ENCODE peak calls at places on chromosomes 1 and 21, in five cellular contexts. J, Q, N, P and X are unnamed samples.
A peak's percentile ranks its signal among the peaks of the same experiment; 100 is the strongest.

GRCh38 chr1:30064547-30064946 is 658.8 kb downstream of the MATN1 start:
- DNase-seq in J (no peak), Q (no peak), N (no peak), P (no peak), X (no peak)

GRCh38 chr1:17671741-17672140 is 83.4 kb upstream of the ACTL8 start:
- DNase-seq in J (peak; percentile 20), Q (no peak), N (no peak), P (no peak), X (no peak)

GRCh38 chr1:14952626-14953314 is 200.8 kb upstream of the TMEM51 start:
- DNase-seq in J (no peak), Q (no peak), N (no peak), P (no peak), X (no peak)

GRCh38 chr1:211515090-211516023 is 23.4 kb upstream of the RD3 start:
- DNase-seq in J (peak; percentile 79), Q (peak; percentile 86), N (peak; percentile 92), P (peak; percentile 85), X (peak; percentile 85)

GRCh38 chr1:29584816-29585600 is 348.7 kb downstream of the PTPRU start:
- DNase-seq in J (no peak), Q (no peak), N (no peak), P (no peak), X (no peak)

GRCh38 chr1:53576381-53576801 is 117.2 kb downstream of the DMRTB1 start:
- DNase-seq in J (no peak), Q (peak; percentile 15), N (no peak), P (no peak), X (no peak)

GRCh38 chr1:40141878-40142535 is 19.2 kb upstream of the RLF start:
- DNase-seq in J (no peak), Q (no peak), N (no peak), P (no peak), X (no peak)

GRCh38 chr21:42058631-42059111 is 12.4 kb upstream of the UMODL1 start:
- DNase-seq in J (no peak), Q (no peak), N (no peak), P (no peak), X (no peak)

GRCh38 chr1:198681831-198682756 is 43.3 kb downstream of the PTPRC start:
- DNase-seq in J (no peak), Q (peak; percentile 83), N (peak; percentile 63), P (peak; percentile 87), X (no peak)

GRCh38 chr1:214718724-214719123 is 115.7 kb downstream of the CENPF start:
- DNase-seq in J (no peak), Q (no peak), N (no peak), P (no peak), X (no peak)

GRCh38 chr1:71621785-71622184 is 541.0 kb upstream of the ZRANB2 start:
- DNase-seq in J (no peak), Q (no peak), N (no peak), P (no peak), X (no peak)

GRCh38 chr1:245154429-245155185 is at the start of gene KIF26B:
- DNase-seq in J (peak; percentile 89), Q (no peak), N (peak; percentile 56), P (peak; percentile 13), X (no peak)

GRCh38 chr1:221778535-221779142 is 36.8 kb upstream of the DUSP10 start:
- DNase-seq in J (no peak), Q (peak; percentile 55), N (no peak), P (peak; percentile 26), X (no peak)

GRCh38 chr1:202148391-202148790 is 3.9 kb upstream of the ARL8A start:
- DNase-seq in J (no peak), Q (no peak), N (no peak), P (no peak), X (no peak)

GRCh38 chr1:31101147-31101502 is 35.6 kb upstream of the PUM1 start:
- DNase-seq in J (no peak), Q (no peak), N (no peak), P (no peak), X (no peak)

GRCh38 chr1:31715097-31715872 is 11.5 kb upstream of the COL16A1 start:
- DNase-seq in J (peak; percentile 96), Q (peak; percentile 97), N (peak; percentile 95), P (no peak), X (peak; percentile 99)

GRCh38 chr1:85361106-85361505 is 84.7 kb upstream of the BCL10 start:
- DNase-seq in J (no peak), Q (peak; percentile 50), N (no peak), P (no peak), X (no peak)

GRCh38 chr1:9004031-9004730 is 22.0 kb downstream of the SLC2A7 start:
- DNase-seq in J (no peak), Q (no peak), N (no peak), P (no peak), X (no peak)

GRCh38 chr1:190344454-190344853 is 133.2 kb downstream of the BRINP3 start:
- DNase-seq in J (no peak), Q (no peak), N (no peak), P (no peak), X (no peak)

GRCh38 chr21:26790289-26790688 is 54.9 kb downstream of the ADAMTS1 start:
- DNase-seq in J (no peak), Q (no peak), N (no peak), P (no peak), X (no peak)